ENCODE peak calls at places on chromosomes 16 and 17, in nine cellular contexts. C is AML-193; S is skeletal muscle cell; H is B cell; G is stimulated activated CD8-positive, alpha-beta memory T cell treated with anti-CD3 and anti-CD28 coated beads, Interleukin-12 subunit alpha, Interleukin-12 subunit beta, amount 100 ng/mL, for 1 hour; L is upper lobe of right lung; X is lower leg skin; A is choroid plexus epithelial cell; Y is C1 segment of cervical spinal cord. U is an unnamed sample.

GRCh38 chr16:70364399-70364798 is 17.7 kb downstream of the DDX19A start:
- DNase-seq in Y (no peak), S (no peak), X (no peak), L (no peak), C (no peak), H (no peak), G (no peak), A (no peak), U (no peak)

GRCh38 chr17:44044092-44044491 is 22.4 kb downstream of the LSM12 start:
- DNase-seq in X (no peak), L (no peak), Y (no peak), C (no peak), S (peak; percentile 65), G (no peak), H (no peak), A (no peak), U (no peak)

GRCh38 chr16:70653809-70654771 is 7.7 kb downstream of the IL34 start:
- DNase-seq in X (peak; percentile 97), G (peak; percentile 59), L (peak; percentile 67), A (peak; percentile 90), Y (peak; percentile 26), H (peak; percentile 66), S (peak; percentile 25), C (peak; percentile 61), U (peak; percentile 72)

GRCh38 chr16:27475561-27475960 is 73.6 kb downstream of the IL21R start:
- DNase-seq in H (no peak), X (no peak), G (no peak), L (no peak), A (peak; percentile 94), C (no peak), Y (no peak), S (peak; percentile 57), U (no peak)

GRCh38 chr16:19559242-19559910 is 3.9 kb downstream of the VPS35L start:
- DNase-seq in S (peak; percentile 14), H (peak; percentile 33), L (no peak), X (peak; percentile 82), C (peak; percentile 25), Y (no peak), G (peak; percentile 21), A (peak; percentile 83), U (peak; percentile 18)

GRCh38 chr17:2837147-2837561 is 40.9 kb downstream of the RAP1GAP2 start:
- DNase-seq in S (no peak), C (no peak), L (no peak), Y (no peak), A (no peak), X (no peak), H (peak; percentile 82), G (no peak), U (no peak)

GRCh38 chr16:3668626-3669025 is 14.1 kb downstream of the DNASE1 start:
- DNase-seq in S (no peak), L (no peak), X (no peak), H (no peak), G (no peak), A (no peak), Y (no peak), C (no peak), U (no peak)

GRCh38 chr17:79036181-79036580 is 12.2 kb downstream of the C1QTNF1 start:
- DNase-seq in Y (no peak), H (no peak), C (no peak), S (no peak), G (no peak), A (no peak), X (peak; percentile 58), L (no peak), U (no peak)

GRCh38 chr17:35984140-35984539 is 2.4 kb downstream of the CCL14 start:
- DNase-seq in G (no peak), X (peak; percentile 54), H (no peak), C (no peak), Y (no peak), S (no peak), L (no peak), A (no peak), U (no peak)

GRCh38 chr16:71360378-71360777 is 1.9 kb downstream of the CALB2 start:
- DNase-seq in A (peak; percentile 85), C (peak; percentile 3), L (no peak), G (no peak), H (no peak), Y (no peak), X (no peak), S (peak; percentile 61), U (no peak)

GRCh38 chr17:72597354-72598087 is 476.7 kb downstream of the SOX9 start:
- DNase-seq in S (no peak), X (no peak), G (no peak), C (no peak), Y (no peak), A (no peak), L (no peak), H (no peak), U (no peak)

GRCh38 chr16:1314399-1315068 is 5.1 kb downstream of the UBE2I start:
- DNase-seq in S (no peak), G (no peak), Y (no peak), A (no peak), X (no peak), C (no peak), L (peak; percentile 61), H (peak; percentile 28), U (no peak)

GRCh38 chr17:13230350-13230900 is 212.6 kb upstream of the ELAC2 start:
- DNase-seq in C (no peak), L (no peak), H (no peak), Y (no peak), X (no peak), S (no peak), A (peak; percentile 5), G (no peak), U (no peak)

GRCh38 chr16:90057738-90058173 is 19.4 kb downstream of the PRDM7 start:
- DNase-seq in L (no peak), S (peak; percentile 52), G (no peak), Y (no peak), A (peak; percentile 89), C (no peak), X (no peak), H (no peak), U (no peak)

GRCh38 chr17:44086364-44087311 is 16.1 kb downstream of the G6PC3 start:
- DNase-seq in Y (no peak), C (no peak), X (no peak), H (no peak), S (peak; percentile 92), G (no peak), A (peak; percentile 79), L (no peak), U (no peak)

GRCh38 chr17:6546069-6546718 is 10.2 kb downstream of the PITPNM3 start:
- DNase-seq in L (no peak), G (no peak), X (no peak), S (peak; percentile 36), C (no peak), Y (no peak), A (peak; percentile 72), H (no peak), U (no peak)